ENCODE peak calls at places on chromosomes 12 and 14, in four cellular contexts. One of them, this sample, is unnamed.

GRCh38 chr12:89661706-89662330 is 46.8 kb downstream of the ATP2B1 start:
- DNase-seq in left lobe of liver: no peak
- DNase-seq in astrocyte of the cerebellum: no peak
- DNase-seq in naive thymus-derived CD8-positive, alpha-beta T cell: no peak
- DNase-seq in this sample: no peak

GRCh38 chr14:87205811-87206210 is 787.2 kb downstream of the GALC start:
- DNase-seq in left lobe of liver: no peak
- DNase-seq in astrocyte of the cerebellum: no peak
- DNase-seq in naive thymus-derived CD8-positive, alpha-beta T cell: no peak
- DNase-seq in this sample: no peak

GRCh38 chr14:74015965-74016364 is 3.1 kb downstream of the ENTPD5 start:
- DNase-seq in left lobe of liver: no peak
- DNase-seq in astrocyte of the cerebellum: no peak
- DNase-seq in naive thymus-derived CD8-positive, alpha-beta T cell: no peak
- DNase-seq in this sample: no peak

GRCh38 chr12:111578276-111578970 is 20.7 kb downstream of the ATXN2 start:
- DNase-seq in left lobe of liver: no peak
- DNase-seq in astrocyte of the cerebellum: no peak
- DNase-seq in naive thymus-derived CD8-positive, alpha-beta T cell: no peak
- DNase-seq in this sample: no peak

GRCh38 chr12:71685312-71685906 is 473 bp upstream of the TMEM19 start:
- DNase-seq in left lobe of liver: no peak
- DNase-seq in astrocyte of the cerebellum: no peak
- DNase-seq in naive thymus-derived CD8-positive, alpha-beta T cell: no peak
- DNase-seq in this sample: no peak

GRCh38 chr14:51784466-51784865 is 75.9 kb upstream of the GNG2 start:
- DNase-seq in left lobe of liver: no peak
- DNase-seq in astrocyte of the cerebellum: no peak
- DNase-seq in naive thymus-derived CD8-positive, alpha-beta T cell: no peak
- DNase-seq in this sample: no peak

GRCh38 chr12:13962699-13963098 is 18.7 kb downstream of the GRIN2B start:
- DNase-seq in left lobe of liver: no peak
- DNase-seq in astrocyte of the cerebellum: no peak
- DNase-seq in naive thymus-derived CD8-positive, alpha-beta T cell: no peak
- DNase-seq in this sample: no peak

GRCh38 chr14:99764222-99764706 is 28.9 kb upstream of the EML1 start:
- DNase-seq in left lobe of liver: no peak
- DNase-seq in astrocyte of the cerebellum: no peak
- DNase-seq in naive thymus-derived CD8-positive, alpha-beta T cell: no peak
- DNase-seq in this sample: no peak

GRCh38 chr12:57881035-57881973 is 34.8 kb upstream of the CTDSP2 start:
- DNase-seq in left lobe of liver: no peak
- DNase-seq in astrocyte of the cerebellum: no peak
- DNase-seq in naive thymus-derived CD8-positive, alpha-beta T cell: no peak
- DNase-seq in this sample: no peak

This sample was measured in GDM1.